ENCODE peak calls at places on chromosomes 12 and 14, in nine cellular contexts. A is C1 segment of cervical spinal cord; E is iPS DF 19.7; V is naive B cell; R is DMS153; W is LoVo; O is activated CD8-positive, alpha-beta T cell treated with anti-CD3 and anti-CD28 coated beads for 36 hours; J is RWPE1; X is HEK293T. Y is an unnamed sample.

GRCh38 chr12:94267907-94268575 is 119.7 kb downstream of the PLXNC1 start:
- DNase-seq in A (no peak), E (no peak), V (no peak), R (no peak), W (no peak), O (no peak), J (no peak), X (no peak), Y (no peak)

GRCh38 chr12:54052745-54053624 is 650 bp upstream of the HOXC4 start:
- DNase-seq in A (peak), E (no peak), V (peak), R (no peak), W (no peak), O (peak), J (no peak), X (peak), Y (no peak)

GRCh38 chr12:86261606-86262005 is 5.4 kb upstream of the MGAT4C start:
- DNase-seq in A (no peak), E (peak), V (no peak), R (no peak), W (no peak), O (no peak), J (no peak), X (no peak), Y (no peak)

GRCh38 chr12:6871052-6871957 is 1.8 kb downstream of the SPSB2 start:
- DNase-seq in A (no peak), E (no peak), V (no peak), R (peak), W (peak), O (peak), J (peak), X (no peak), Y (no peak)

GRCh38 chr12:41548926-41549325 is 360.8 kb downstream of the PDZRN4 start:
- DNase-seq in A (no peak), E (no peak), V (no peak), R (peak), W (no peak), O (no peak), J (no peak), X (no peak), Y (no peak)

GRCh38 chr14:25046301-25046943 is 3.5 kb downstream of the STXBP6 start:
- DNase-seq in A (no peak), E (no peak), V (no peak), R (no peak), W (no peak), O (no peak), J (no peak), X (no peak), Y (no peak)

GRCh38 chr14:68404652-68405183 is 388.1 kb downstream of the ZFP36L1 start:
- DNase-seq in A (no peak), E (no peak), V (no peak), R (no peak), W (no peak), O (peak), J (no peak), X (no peak), Y (no peak)

GRCh38 chr12:80838708-80839107 is 99.0 kb downstream of the LIN7A start:
- DNase-seq in A (no peak), E (no peak), V (no peak), R (no peak), W (no peak), O (no peak), J (no peak), X (no peak), Y (no peak)

GRCh38 chr12:93911436-93911835 is 234.3 kb downstream of the CRADD start:
- DNase-seq in A (no peak), E (no peak), V (no peak), R (no peak), W (no peak), O (no peak), J (no peak), X (no peak), Y (no peak)

GRCh38 chr12:57521475-57522018 is 1.1 kb upstream of the MBD6 start:
- DNase-seq in A (peak), E (no peak), V (no peak), R (peak), W (no peak), O (peak), J (no peak), X (no peak), Y (peak)

GRCh38 chr14:58626441-58626840 is 11.3 kb upstream of the DACT1 start:
- DNase-seq in A (no peak), E (no peak), V (no peak), R (no peak), W (no peak), O (no peak), J (no peak), X (no peak), Y (no peak)

GRCh38 chr12:85955127-85955526 is 81.0 kb downstream of the NTS start:
- DNase-seq in A (no peak), E (no peak), V (no peak), R (no peak), W (no peak), O (no peak), J (peak), X (no peak), Y (no peak)

GRCh38 chr14:24838945-24839616 is 205.1 kb upstream of the GZMB start:
- DNase-seq in A (no peak), E (no peak), V (no peak), R (no peak), W (peak), O (no peak), J (no peak), X (no peak), Y (no peak)

Y was measured in NCI-H460.